ENCODE peak calls at places on chromosomes 4 and X, in ten cellular contexts. H is mucosa of descending colon, K is GOT3, I is HEK293T, G is HS-5, Z is PC-3, D is GM23338, R is HCT116, P is left ventricle myocardium superior, L is EH. Y is an unnamed sample.

GRCh38 chr4:113674251-113674650 is 87.3 kb downstream of the CAMK2D start:
- DNase-seq in K (no peak), G (no peak), I (no peak), H (no peak), L (no peak), D (no peak), P (no peak), R (no peak), Z (no peak), Y (peak; percentile 17)

GRCh38 chrX:7586126-7586525 is 256.8 kb upstream of the VCX start:
- DNase-seq in R (no peak), L (peak; percentile 48), Z (peak; percentile 53), K (no peak), G (no peak), H (no peak), P (no peak), D (peak; percentile 48), I (no peak), Y (peak; percentile 60)

GRCh38 chr4:115187136-115187535 is 73.7 kb upstream of the NDST4 start:
- DNase-seq in H (no peak), Z (no peak), D (no peak), L (no peak), G (no peak), K (no peak), P (no peak), R (no peak), I (no peak), Y (no peak)

GRCh38 chrX:144275403-144275802 is 391.5 kb downstream of the UBE2NL start:
- DNase-seq in H (no peak), I (no peak), G (no peak), D (no peak), Z (peak; percentile 6), R (no peak), P (no peak), K (no peak), L (no peak), Y (no peak)

GRCh38 chr4:134601706-134602105 is 400.1 kb upstream of the PABPC4L start:
- DNase-seq in L (no peak), I (no peak), G (no peak), Z (no peak), H (no peak), K (no peak), D (no peak), P (no peak), R (no peak), Y (no peak)

GRCh38 chrX:9148626-9149385 is 114.9 kb upstream of the FAM9B start:
- DNase-seq in P (no peak), R (no peak), D (peak; percentile 66), Z (peak; percentile 76), G (no peak), I (no peak), H (no peak), K (no peak), L (peak; percentile 86), Y (no peak)

GRCh38 chr4:57405359-57405758 is 295.2 kb upstream of the IGFBP7 start:
- DNase-seq in L (peak; percentile 93), G (peak; percentile 68), P (no peak), D (no peak), Z (peak; percentile 98), R (no peak), I (no peak), K (no peak), H (no peak), Y (no peak)

GRCh38 chr4:45147866-45148265 is 421.5 kb upstream of the GNPDA2 start:
- DNase-seq in H (no peak), D (no peak), G (peak; percentile 19), L (no peak), P (no peak), Z (peak; percentile 51), K (no peak), I (no peak), R (no peak), Y (no peak)

GRCh38 chr4:88989990-88990389 is 67.0 kb downstream of the FAM13A start:
- DNase-seq in Z (no peak), K (no peak), L (no peak), D (no peak), R (no peak), G (no peak), P (no peak), I (no peak), H (no peak), Y (no peak)

GRCh38 chrX:42755820-42756219 is 22.1 kb downstream of the PPP1R2C start:
- DNase-seq in L (peak; percentile 75), P (peak; percentile 54), H (no peak), K (peak; percentile 4), R (no peak), D (no peak), Z (peak; percentile 51), I (no peak), G (peak; percentile 11), Y (no peak)

GRCh38 chrX:13076176-13076956 is 31.9 kb upstream of the FAM9C start:
- DNase-seq in K (no peak), P (no peak), Z (peak; percentile 52), G (no peak), D (no peak), L (no peak), H (no peak), I (no peak), R (no peak), Y (no peak)

GRCh38 chrX:118723376-118723775 is 4.0 kb upstream of the IL13RA1 start:
- DNase-seq in L (no peak), H (no peak), K (no peak), D (no peak), I (no peak), G (no peak), P (no peak), R (no peak), Z (peak; percentile 48), Y (no peak)

GRCh38 chrX:34275710-34276109 is 143.6 kb upstream of the FAM47A start:
- DNase-seq in L (no peak), I (no peak), Z (no peak), P (no peak), D (peak; percentile 31), H (no peak), K (no peak), G (no peak), R (no peak), Y (peak; percentile 72)

GRCh38 chr4:1767058-1767769 is 25.9 kb upstream of the FGFR3 start:
- DNase-seq in H (no peak), Z (no peak), D (peak; percentile 76), K (no peak), I (peak; percentile 43), G (no peak), P (peak; percentile 45), R (no peak), L (peak; percentile 41), Y (no peak)

GRCh38 chr4:117491531-117491930 is 406.2 kb upstream of the TRAM1L1 start:
- DNase-seq in I (no peak), D (no peak), L (no peak), R (no peak), P (no peak), Z (no peak), H (no peak), G (no peak), K (no peak), Y (peak; percentile 71)

GRCh38 chr4:151098191-151098590 is 1.2 kb upstream of the RPS3A start:
- DNase-seq in G (no peak), L (no peak), P (no peak), I (no peak), D (no peak), H (no peak), R (no peak), Z (no peak), K (no peak), Y (no peak)

GRCh38 chr4:154998284-154998683 is 210.2 kb upstream of the NPY2R start:
- DNase-seq in L (peak; percentile 2), G (no peak), P (no peak), K (no peak), R (no peak), I (no peak), H (no peak), Z (no peak), D (no peak), Y (no peak)

GRCh38 chrX:130539721-130540321 is 138.0 kb downstream of the RBMX2 start:
- DNase-seq in Z (peak; percentile 63), I (peak; percentile 76), P (peak; percentile 36), D (peak; percentile 65), K (peak; percentile 3), R (peak; percentile 27), H (peak; percentile 32), L (peak; percentile 50), G (no peak), Y (peak; percentile 69)

GRCh38 chr4:19927381-19927780 is 324.3 kb upstream of the SLIT2 start:
- DNase-seq in I (no peak), K (no peak), R (no peak), L (peak; percentile 50), H (no peak), G (no peak), Z (no peak), D (no peak), P (no peak), Y (no peak)

GRCh38 chr4:25031077-25031606 is 396 bp upstream of the LGI2 start:
- DNase-seq in P (peak; percentile 51), H (no peak), L (peak; percentile 19), G (no peak), D (peak; percentile 66), K (no peak), R (no peak), I (peak; percentile 17), Z (no peak), Y (peak; percentile 59)

GRCh38 chr4:29459926-29460325 is 1260.2 kb upstream of the PCDH7 start:
- DNase-seq in R (no peak), P (no peak), L (peak; percentile 11), G (no peak), D (no peak), Z (no peak), I (no peak), K (no peak), H (no peak), Y (no peak)

GRCh38 chr4:84870398-84871163 is 95.9 kb downstream of the WDFY3 start:
- DNase-seq in G (no peak), H (no peak), D (peak; percentile 95), L (peak; percentile 87), K (no peak), P (no peak), R (peak; percentile 50), I (peak; percentile 18), Z (peak; percentile 49), Y (no peak)

GRCh38 chrX:39309018-39309620 is 507.9 kb downstream of the MID1IP1 start:
- DNase-seq in P (no peak), K (no peak), H (no peak), D (no peak), G (no peak), Z (no peak), L (peak; percentile 13), R (no peak), I (no peak), Y (no peak)

GRCh38 chr4:121428721-121429120 is 47.9 kb upstream of the QRFPR start:
- DNase-seq in P (no peak), I (no peak), G (peak; percentile 9), H (no peak), L (peak; percentile 1), D (no peak), R (no peak), K (no peak), Z (peak; percentile 39), Y (no peak)

GRCh38 chrX:9339603-9340569 is 125.0 kb upstream of the TBL1X start:
- DNase-seq in P (peak; percentile 60), L (peak; percentile 9), D (no peak), I (no peak), K (no peak), R (no peak), G (no peak), H (peak; percentile 42), Z (no peak), Y (no peak)

GRCh38 chr4:2829321-2829932 is 14.2 kb upstream of the ADD1 start:
- DNase-seq in D (no peak), G (no peak), L (no peak), K (no peak), P (peak; percentile 27), R (no peak), H (peak; percentile 12), Z (no peak), I (no peak), Y (no peak)

GRCh38 chr4:145804134-145804533 is 124.2 kb downstream of the C4orf51 start:
- DNase-seq in D (no peak), I (no peak), K (no peak), Z (peak; percentile 39), P (no peak), L (peak; percentile 88), R (no peak), G (peak; percentile 65), H (no peak), Y (no peak)

GRCh38 chr4:184439856-184440592 is 34.3 kb downstream of the IRF2 start:
- DNase-seq in K (no peak), R (no peak), P (peak; percentile 36), I (no peak), Z (no peak), L (no peak), G (no peak), H (no peak), D (no peak), Y (no peak)